ENCODE peak calls at places on chromosome 2, in eight cellular contexts. W is type B pancreatic cell; T is activated naive CD4-positive, alpha-beta T cell treated with anti-CD3 and anti-CD28 coated beads, Interleukin-2, amount 10 ng/mL, durations not matched to agents 7 days and 5 days; I is uterus; V is lung; N is mucosa of descending colon; Q is iris pigment epithelial cell; Y is amygdala. K is an unnamed sample.

GRCh38 chr2:164981217-164981990 is 26.1 kb upstream of the SLC38A11 start:
- DNase-seq in W (no peak), T (no peak), I (no peak), V (no peak), N (no peak), Q (peak), Y (no peak), K (no peak)

GRCh38 chr2:27042985-27043634 is 8.4 kb upstream of the AGBL5 start:
- DNase-seq in W (no peak), T (no peak), I (no peak), V (no peak), N (no peak), Q (peak), Y (no peak), K (no peak)

GRCh38 chr2:217653240-217653639 is 349.6 kb downstream of the TNS1 start:
- DNase-seq in W (no peak), T (no peak), I (peak), V (peak), N (no peak), Q (peak), Y (no peak), K (no peak)

GRCh38 chr2:176647325-176648155 is 378.3 kb downstream of the MTX2 start:
- DNase-seq in W (no peak), T (no peak), I (no peak), V (no peak), N (no peak), Q (no peak), Y (no peak), K (no peak)

GRCh38 chr2:236176417-236176816 is 8.2 kb upstream of the GBX2 start:
- DNase-seq in W (no peak), T (no peak), I (no peak), V (no peak), N (no peak), Q (peak), Y (no peak), K (no peak)

GRCh38 chr2:166433457-166433856 is 57.7 kb upstream of the SCN9A start:
- DNase-seq in W (no peak), T (no peak), I (no peak), V (no peak), N (no peak), Q (no peak), Y (no peak), K (no peak)

GRCh38 chr2:164061129-164061746 is 325.4 kb upstream of the FIGN start:
- DNase-seq in W (no peak), T (no peak), I (no peak), V (peak), N (no peak), Q (peak), Y (no peak), K (no peak)

GRCh38 chr2:186919272-186919671 is 70.3 kb upstream of the ZSWIM2 start:
- DNase-seq in W (no peak), T (no peak), I (no peak), V (no peak), N (no peak), Q (peak), Y (no peak), K (no peak)

GRCh38 chr2:108240966-108241365 is 1.2 kb downstream of the SULT1C3 start:
- DNase-seq in W (no peak), T (no peak), I (no peak), V (no peak), N (no peak), Q (no peak), Y (no peak), K (no peak)

GRCh38 chr2:96876036-96876810 is 6.3 kb upstream of the SEMA4C start:
- DNase-seq in W (no peak), T (no peak), I (no peak), V (no peak), N (no peak), Q (peak), Y (no peak), K (no peak)

GRCh38 chr2:64779117-64779690 is 125.5 kb upstream of the SERTAD2 start:
- DNase-seq in W (no peak), T (no peak), I (no peak), V (no peak), N (no peak), Q (peak), Y (no peak), K (no peak)

GRCh38 chr2:231929961-231930600 is 3.9 kb upstream of the NPPC start:
- DNase-seq in W (peak), T (no peak), I (peak), V (no peak), N (no peak), Q (no peak), Y (no peak), K (no peak)

GRCh38 chr2:205763708-205764501 is 81.6 kb downstream of the NRP2 start:
- DNase-seq in W (peak), T (peak), I (peak), V (peak), N (peak), Q (peak), Y (peak), K (no peak)

GRCh38 chr2:237171396-237171795 is 85.7 kb downstream of the COPS8 start:
- DNase-seq in W (no peak), T (no peak), I (peak), V (peak), N (no peak), Q (peak), Y (no peak), K (peak)

GRCh38 chr2:128682266-128682665 is 363.6 kb upstream of the HS6ST1 start:
- DNase-seq in W (no peak), T (no peak), I (no peak), V (peak), N (no peak), Q (no peak), Y (no peak), K (peak)

GRCh38 chr2:237236188-237236587 is 150.5 kb downstream of the COPS8 start:
- DNase-seq in W (no peak), T (no peak), I (no peak), V (no peak), N (no peak), Q (peak), Y (no peak), K (no peak)

GRCh38 chr2:210955591-210955990 is 399.2 kb downstream of the CPS1 start:
- DNase-seq in W (no peak), T (no peak), I (no peak), V (no peak), N (no peak), Q (peak), Y (no peak), K (no peak)

GRCh38 chr2:164841719-164842623 is at the start of gene COBLL1:
- DNase-seq in W (peak), T (peak), I (peak), V (peak), N (peak), Q (peak), Y (peak), K (peak)

GRCh38 chr2:22499082-22499844 is 885.7 kb upstream of the KLHL29 start:
- DNase-seq in W (no peak), T (no peak), I (peak), V (no peak), N (no peak), Q (no peak), Y (peak), K (no peak)

GRCh38 chr2:127638361-127639110 is 7.4 kb upstream of the GPR17 start:
- DNase-seq in W (no peak), T (no peak), I (peak), V (peak), N (no peak), Q (peak), Y (no peak), K (no peak)

GRCh38 chr2:241298554-241299165 is 16.8 kb downstream of the HDLBP start:
- DNase-seq in W (no peak), T (peak), I (no peak), V (no peak), N (no peak), Q (no peak), Y (no peak), K (no peak)

GRCh38 chr2:28662044-28662443 is 89.6 kb upstream of the PPP1CB start:
- DNase-seq in W (no peak), T (no peak), I (no peak), V (no peak), N (peak), Q (no peak), Y (no peak), K (no peak)

GRCh38 chr2:219406861-219407230 is 11.3 kb upstream of the DES start:
- DNase-seq in W (no peak), T (no peak), I (peak), V (no peak), N (no peak), Q (peak), Y (no peak), K (no peak)

GRCh38 chr2:143686585-143687164 is 557.5 kb downstream of the ARHGAP15 start:
- DNase-seq in W (no peak), T (no peak), I (no peak), V (no peak), N (no peak), Q (peak), Y (no peak), K (no peak)

GRCh38 chr2:4973973-4974372 is 718.2 kb upstream of the SOX11 start:
- DNase-seq in W (no peak), T (no peak), I (no peak), V (no peak), N (no peak), Q (no peak), Y (no peak), K (no peak)

GRCh38 chr2:72572501-72572900 is 253.3 kb downstream of the EXOC6B start:
- DNase-seq in W (no peak), T (no peak), I (no peak), V (no peak), N (no peak), Q (peak), Y (no peak), K (no peak)

GRCh38 chr2:208929489-208929864 is 494.4 kb upstream of the MAP2 start:
- DNase-seq in W (no peak), T (no peak), I (no peak), V (no peak), N (no peak), Q (peak), Y (no peak), K (no peak)

GRCh38 chr2:29777164-29777563 is 144.2 kb downstream of the ALK start:
- DNase-seq in W (no peak), T (no peak), I (no peak), V (no peak), N (no peak), Q (peak), Y (no peak), K (no peak)

GRCh38 chr2:96549967-96550786 is 13.6 kb downstream of the ARID5A start:
- DNase-seq in W (no peak), T (no peak), I (no peak), V (no peak), N (peak), Q (no peak), Y (no peak), K (no peak)

GRCh38 chr2:36729067-36729466 is 32.6 kb downstream of the VIT start:
- DNase-seq in W (no peak), T (no peak), I (no peak), V (no peak), N (no peak), Q (peak), Y (no peak), K (no peak)

GRCh38 chr2:85583667-85584353 is 421 bp upstream of the VAMP5 start:
- DNase-seq in W (no peak), T (peak), I (no peak), V (no peak), N (no peak), Q (no peak), Y (no peak), K (peak)

GRCh38 chr2:45002661-45003210 is 6.5 kb downstream of the SIX2 start:
- DNase-seq in W (no peak), T (no peak), I (no peak), V (no peak), N (no peak), Q (no peak), Y (no peak), K (no peak)

GRCh38 chr2:10236571-10237391 is 65.9 kb upstream of the HPCAL1 start:
- DNase-seq in W (no peak), T (no peak), I (peak), V (no peak), N (peak), Q (no peak), Y (no peak), K (no peak)

GRCh38 chr2:190562121-190562520 is 27.6 kb upstream of the NEMP2 start:
- DNase-seq in W (no peak), T (no peak), I (no peak), V (no peak), N (no peak), Q (no peak), Y (no peak), K (no peak)